ENCODE peak calls at places on chromosome 6, in five cellular contexts. O is ACHN, A is pancreas, Z is myocyte, K is EL. X is an unnamed sample.
A peak's percentile ranks its signal among the peaks of the same experiment; 100 is the strongest.

GRCh38 chr6:133184798-133185380 is 56.3 kb upstream of the EYA4 start:
- DNase-seq in O (peak; percentile 5), A (no peak), Z (peak; percentile 41), K (peak; percentile 17), X (no peak)

GRCh38 chr6:26199057-26199772 is 112.0 kb downstream of the HFE start:
- DNase-seq in O (peak; percentile 92), A (no peak), Z (no peak), K (peak; percentile 93), X (no peak)

GRCh38 chr6:72626126-72626525 is 4.3 kb downstream of the KCNQ5 start:
- DNase-seq in O (no peak), A (no peak), Z (no peak), K (no peak), X (no peak)

GRCh38 chr6:88220493-88220892 is 54.3 kb upstream of the CNR1 start:
- DNase-seq in O (peak; percentile 19), A (no peak), Z (peak; percentile 12), K (peak; percentile 2), X (no peak)

GRCh38 chr6:41756354-41756753 is 9.2 kb upstream of the PGC start:
- DNase-seq in O (no peak), A (no peak), Z (no peak), K (no peak), X (no peak)

GRCh38 chr6:11810039-11810541 is 31.5 kb upstream of the ADTRP start:
- DNase-seq in O (peak; percentile 42), A (peak; percentile 85), Z (peak; percentile 94), K (peak; percentile 77), X (no peak)

GRCh38 chr6:108735991-108736345 is 112.3 kb upstream of the ARMC2 start:
- DNase-seq in O (no peak), A (no peak), Z (no peak), K (no peak), X (no peak)

GRCh38 chr6:168397011-168397410 is 44.0 kb upstream of the SMOC2 start:
- DNase-seq in O (no peak), A (no peak), Z (no peak), K (no peak), X (no peak)

GRCh38 chr6:28940294-28940858 is 16.6 kb upstream of the TRIM27 start:
- DNase-seq in O (peak; percentile 32), A (peak; percentile 22), Z (no peak), K (peak; percentile 64), X (no peak)